ENCODE peak calls at places on chromosomes 2 and 18, in four cellular contexts. U is stomach, E is neural progenitor cell, W is fibroblast of the aortic adventitia. A is an unnamed sample.

GRCh38 chr2:80462654-80463053 is 158.1 kb upstream of the LRRTM1 start:
- DNase-seq in U (no peak), E (no peak), W (no peak), A (no peak)

GRCh38 chr2:19140463-19141208 is 217.8 kb downstream of the OSR1 start:
- DNase-seq in U (no peak), W (peak; percentile 83), E (no peak), A (peak; percentile 72)

GRCh38 chr2:240629419-240629967 is 4.2 kb downstream of the GPR35 start:
- DNase-seq in U (no peak), W (no peak), E (no peak), A (no peak)

GRCh38 chr18:70499218-70499691 is 210.4 kb downstream of the SOCS6 start:
- DNase-seq in W (no peak), U (no peak), E (no peak), A (no peak)

GRCh38 chr2:182545420-182546167 is 118.8 kb upstream of the PDE1A start:
- DNase-seq in U (no peak), E (no peak), W (no peak), A (no peak)

GRCh38 chr2:239739206-239739605 is 285.9 kb downstream of the NDUFA10 start:
- DNase-seq in U (no peak), E (no peak), W (no peak), A (no peak)

GRCh38 chr2:54396107-54396506 is 60.0 kb upstream of the SPTBN1 start:
- DNase-seq in E (no peak), W (peak; percentile 69), U (no peak), A (no peak)

GRCh38 chr2:42931818-42932195 is 139.4 kb upstream of the HAAO start:
- DNase-seq in U (no peak), E (no peak), W (no peak), A (no peak)

GRCh38 chr2:129117427-129117826 is 798.8 kb upstream of the HS6ST1 start:
- DNase-seq in W (no peak), E (no peak), U (no peak), A (no peak)

GRCh38 chr2:160394153-160394552 is 99.5 kb downstream of the RBMS1 start:
- DNase-seq in E (no peak), W (no peak), U (no peak), A (no peak)

GRCh38 chr2:24206242-24206641 is 31.4 kb downstream of the FAM228A start:
- DNase-seq in E (no peak), W (no peak), U (no peak), A (no peak)

GRCh38 chr18:5604778-5605177 is 61.0 kb upstream of the EPB41L3 start:
- DNase-seq in E (no peak), U (no peak), W (no peak), A (no peak)

GRCh38 chr2:75465317-75465998 is 95.3 kb downstream of the EVA1A start:
- DNase-seq in E (peak; percentile 6), W (peak; percentile 58), U (no peak), A (peak; percentile 55)

GRCh38 chr2:134782792-134783191 is 55.6 kb upstream of the ACMSD start:
- DNase-seq in W (no peak), U (no peak), E (peak; percentile 56), A (peak; percentile 25)

GRCh38 chr18:40949138-40949949 is 1005.7 kb upstream of the PIK3C3 start:
- DNase-seq in U (no peak), E (no peak), W (no peak), A (peak; percentile 36)

GRCh38 chr18:35968278-35968880 is 4.1 kb upstream of the RMP24 start:
- DNase-seq in E (no peak), U (no peak), W (no peak), A (no peak)

GRCh38 chr2:86072271-86072858 is 33.3 kb downstream of the POLR1A start:
- DNase-seq in E (no peak), U (peak; percentile 82), W (peak; percentile 74), A (peak; percentile 80)

GRCh38 chr18:31931163-31931885 is 11.6 kb downstream of the TRAPPC8 start:
- DNase-seq in W (peak; percentile 9), E (no peak), U (no peak), A (no peak)

GRCh38 chr18:9971313-9971920 is 57.6 kb downstream of the VAPA start:
- DNase-seq in E (peak; percentile 83), W (peak; percentile 86), U (peak; percentile 84), A (peak; percentile 24)

GRCh38 chr2:42095923-42096408 is 48.1 kb downstream of the PKDCC start:
- DNase-seq in U (peak; percentile 90), E (peak; percentile 68), W (peak; percentile 90), A (peak; percentile 62)